ENCODE peak calls at places on chromosomes 13 and 19, in eight cellular contexts. A, G, R, C, B, T, F and J are unnamed samples.

GRCh38 chr19:3250675-3251074 is 26.2 kb downstream of the CELF5 start:
- DNase-seq in A (no peak), G (no peak), R (no peak), C (no peak), B (no peak), T (no peak), F (no peak), J (no peak)

GRCh38 chr19:17488593-17489391 is 18.5 kb downstream of the SLC27A1 start:
- DNase-seq in A (peak), G (no peak), R (peak), C (peak), B (peak), T (no peak), F (peak), J (no peak)

GRCh38 chr13:98353750-98354149 is 176.7 kb upstream of the RNF113B start:
- DNase-seq in A (no peak), G (no peak), R (no peak), C (no peak), B (no peak), T (no peak), F (no peak), J (no peak)

GRCh38 chr13:51244637-51245405 is 22.6 kb downstream of the FAM124A start:
- DNase-seq in A (no peak), G (no peak), R (no peak), C (no peak), B (no peak), T (no peak), F (no peak), J (no peak)

GRCh38 chr19:13983213-13983889 is 22.8 kb downstream of the RFX1 start:
- DNase-seq in A (no peak), G (no peak), R (no peak), C (no peak), B (peak), T (no peak), F (no peak), J (no peak)

GRCh38 chr19:32692727-32693061 is 1.1 kb downstream of the NUDT19 start:
- DNase-seq in A (no peak), G (no peak), R (no peak), C (no peak), B (no peak), T (no peak), F (no peak), J (no peak)

GRCh38 chr13:113052971-113053370 is 52.6 kb upstream of the F7 start:
- DNase-seq in A (no peak), G (no peak), R (no peak), C (no peak), B (no peak), T (peak), F (no peak), J (no peak)

GRCh38 chr19:27746691-27747380 is 1466.1 kb downstream of the UQCRFS1 start:
- DNase-seq in A (peak), G (peak), R (no peak), C (peak), B (no peak), T (peak), F (peak), J (no peak)

GRCh38 chr13:40582531-40582930 is 83.9 kb downstream of the FOXO1 start:
- DNase-seq in A (no peak), G (no peak), R (no peak), C (no peak), B (no peak), T (no peak), F (no peak), J (no peak)

GRCh38 chr19:12785431-12786011 is 5.8 kb upstream of the JUNB start:
- DNase-seq in A (no peak), G (no peak), R (no peak), C (no peak), B (no peak), T (no peak), F (no peak), J (no peak)

GRCh38 chr19:48990400-48990799 is 2.7 kb downstream of the GYS1 start:
- DNase-seq in A (no peak), G (no peak), R (no peak), C (no peak), B (no peak), T (no peak), F (no peak), J (no peak)

GRCh38 chr19:10334340-10335148 is 1.2 kb upstream of the RAVER1 start:
- DNase-seq in A (peak), G (peak), R (peak), C (peak), B (peak), T (peak), F (peak), J (peak)

GRCh38 chr19:9348253-9348652 is 14.6 kb upstream of the ZNF177 start:
- DNase-seq in A (no peak), G (no peak), R (no peak), C (no peak), B (no peak), T (no peak), F (no peak), J (no peak)

GRCh38 chr13:46075811-46076210 is 23.3 kb upstream of the ZC3H13 start:
- DNase-seq in A (no peak), G (no peak), R (no peak), C (no peak), B (no peak), T (no peak), F (no peak), J (no peak)
- H3K27ac ChIP-seq in A (no peak), G (no peak), R (no peak), C (no peak), B (no peak), T (no peak), F (no peak), J (no peak)

GRCh38 chr19:55493052-55493649 is 4.9 kb downstream of the SSC5D start:
- DNase-seq in A (no peak), G (no peak), R (no peak), C (no peak), B (no peak), T (no peak), F (peak), J (no peak)
- H3K27ac ChIP-seq in A (peak), G (peak), R (no peak), C (peak), B (no peak), T (peak), F (peak), J (no peak)

GRCh38 chr19:15457701-15458484 is 6.5 kb downstream of the RASAL3 start:
- DNase-seq in A (no peak), G (no peak), R (no peak), C (no peak), B (no peak), T (no peak), F (no peak), J (no peak)
- H3K27ac ChIP-seq in A (no peak), G (no peak), R (no peak), C (no peak), B (no peak), T (no peak), F (no peak), J (no peak)

DNA sequence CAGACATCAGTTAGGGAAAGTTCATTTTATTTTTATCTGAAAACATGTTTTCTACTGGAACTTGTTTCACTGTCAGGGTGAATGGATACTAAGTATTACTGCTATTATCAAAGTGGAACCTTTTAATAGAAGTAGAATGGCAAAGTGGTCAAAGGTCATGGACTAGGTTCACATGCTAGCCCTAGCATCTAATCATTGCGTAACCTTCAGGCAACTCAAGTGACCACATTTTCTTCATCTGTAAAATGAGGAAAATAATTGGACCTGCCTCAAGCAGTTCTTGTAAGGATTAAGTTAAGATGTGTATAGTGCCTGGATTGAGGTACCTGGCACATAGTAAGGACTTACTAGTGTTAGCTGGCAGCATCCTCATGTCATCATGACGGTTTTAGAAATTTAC is 5.0 kb downstream of the ZFP28 start:
- DNase-seq in A (no peak), G (no peak), R (no peak), C (no peak), B (no peak), T (no peak), F (no peak), J (no peak)
- H3K27ac ChIP-seq in A (no peak), G (no peak), R (no peak), C (no peak), B (no peak), T (no peak), F (no peak), J (no peak)

GRCh38 chr13:32650705-32651311 is 64.6 kb downstream of the PDS5B start:
- DNase-seq in A (peak), G (peak), R (peak), C (peak), B (peak), T (no peak), F (no peak), J (no peak)
- H3K27ac ChIP-seq in A (no peak), G (no peak), R (no peak), C (no peak), B (no peak), T (no peak), F (no peak), J (no peak)

GRCh38 chr19:15248648-15249559 is 16.7 kb upstream of the EPHX3 start:
- DNase-seq in A (peak), G (peak), R (peak), C (peak), B (no peak), T (peak), F (peak), J (no peak)
- H3K27ac ChIP-seq in A (peak), G (peak), R (peak), C (peak), B (no peak), T (peak), F (peak), J (peak)

GRCh38 chr13:32205426-32206096 is 109.6 kb downstream of the ZAR1L start:
- DNase-seq in A (no peak), G (no peak), R (peak), C (no peak), B (no peak), T (no peak), F (no peak), J (no peak)
- H3K27ac ChIP-seq in A (no peak), G (peak), R (no peak), C (no peak), B (no peak), T (no peak), F (no peak), J (no peak)

GRCh38 chr19:1840541-1841115 is 7.7 kb downstream of the REXO1 start:
- DNase-seq in A (no peak), G (no peak), R (no peak), C (no peak), B (no peak), T (no peak), F (no peak), J (no peak)
- H3K27ac ChIP-seq in A (no peak), G (peak), R (no peak), C (peak), B (no peak), T (peak), F (peak), J (peak)

GRCh38 chr13:37175996-37176395 is 70.5 kb upstream of the CSNK1A1L start:
- DNase-seq in A (no peak), G (no peak), R (peak), C (no peak), B (no peak), T (no peak), F (no peak), J (no peak)
- H3K27ac ChIP-seq in A (no peak), G (no peak), R (peak), C (no peak), B (no peak), T (no peak), F (no peak), J (no peak)